ENCODE peak calls at places on chromosomes 12 and 14, in seven cellular contexts. K, E, Z, F, N, Y and Q are unnamed samples.
A peak's percentile ranks its signal among the peaks of the same experiment; 100 is the strongest.

GRCh38 chr12:76450690-76451089 is 102.5 kb upstream of the BBS10 start:
- DNase-seq in K (no peak), Z (no peak), F (no peak), N (no peak), Y (no peak), E (no peak), Q (no peak)

GRCh38 chr12:52417742-52418141 is 11.6 kb upstream of the KRT82 start:
- DNase-seq in E (no peak), Y (no peak), Z (no peak), N (peak; percentile 9), K (no peak), F (no peak), Q (no peak)

GRCh38 chr14:95048771-95049312 is 108.5 kb downstream of the DICER1 start:
- DNase-seq in F (no peak), Z (no peak), Y (no peak), K (no peak), E (no peak), N (no peak), Q (no peak)

GRCh38 chr12:4112290-4112689 is 161.3 kb upstream of the CCND2 start:
- DNase-seq in Y (no peak), Z (no peak), F (no peak), K (no peak), E (no peak), N (no peak), Q (no peak)

GRCh38 chr12:113185180-113186032 is at the start of the genes DDX54 and RITA1:
- DNase-seq in Y (peak; percentile 83), Z (peak; percentile 82), K (peak; percentile 68), F (peak; percentile 89), N (peak; percentile 67), E (peak; percentile 92), Q (peak; percentile 80)

GRCh38 chr14:68913516-68913915 is 65.6 kb downstream of the ACTN1 start:
- DNase-seq in K (no peak), Z (no peak), N (no peak), Y (no peak), E (no peak), F (no peak), Q (no peak)

GRCh38 chr14:97620071-97620470 is 822.9 kb downstream of the VRK1 start:
- DNase-seq in F (no peak), E (no peak), N (no peak), Z (no peak), Y (no peak), K (no peak), Q (no peak)

GRCh38 chr12:91256471-91256870 is 73.9 kb upstream of the DCN start:
- DNase-seq in Y (no peak), Z (no peak), E (peak; percentile 9), K (no peak), F (no peak), N (no peak), Q (no peak)

GRCh38 chr14:79279645-79280399 is 931.5 kb downstream of the DIO2 start:
- DNase-seq in F (no peak), Z (no peak), N (no peak), Y (no peak), K (no peak), E (peak; percentile 42), Q (no peak)

GRCh38 chr12:119156401-119156800 is 22.3 kb upstream of the HSPB8 start:
- DNase-seq in N (no peak), Z (no peak), E (no peak), Y (peak; percentile 56), F (no peak), K (no peak), Q (no peak)

GRCh38 chr14:26363689-26364088 is 234.1 kb downstream of the NOVA1 start:
- DNase-seq in K (no peak), F (no peak), N (no peak), E (no peak), Z (no peak), Y (no peak), Q (no peak)

GRCh38 chr12:132168311-132169031 is 24.2 kb downstream of the NOC4L start:
- DNase-seq in E (no peak), N (no peak), Z (no peak), K (no peak), F (no peak), Y (peak; percentile 14), Q (peak; percentile 46)

GRCh38 chr12:131223171-131223761 is 269.6 kb downstream of the ADGRD1 start:
- DNase-seq in Z (no peak), Y (no peak), F (no peak), K (no peak), N (no peak), E (no peak), Q (peak; percentile 78)

GRCh38 chr12:6915023-6915788 is 826 bp downstream of the ENO2 start:
- DNase-seq in K (no peak), E (no peak), Z (no peak), Y (no peak), F (no peak), N (peak; percentile 13), Q (peak; percentile 76)

GRCh38 chr14:32417956-32418552 is 89.0 kb downstream of the AKAP6 start:
- DNase-seq in K (no peak), F (no peak), Z (no peak), E (peak; percentile 44), N (no peak), Y (peak; percentile 51), Q (no peak)

GRCh38 chr12:114368685-114369084 is 37.3 kb downstream of the TBX5 start:
- DNase-seq in Y (peak; percentile 34), F (no peak), Z (no peak), K (no peak), E (no peak), N (no peak), Q (no peak)

GRCh38 chr12:99087278-99087677 is 442.2 kb downstream of the APAF1 start:
- DNase-seq in F (no peak), Z (no peak), K (no peak), E (no peak), N (peak; percentile 52), Y (no peak), Q (no peak)

GRCh38 chr14:69643430-69644200 is 32.2 kb downstream of the SUSD6 start:
- DNase-seq in K (no peak), Z (no peak), N (peak; percentile 95), E (peak; percentile 77), F (peak; percentile 59), Y (peak; percentile 40), Q (no peak)